ENCODE peak calls at places on chromosomes 11 and 22, in ten cellular contexts. X is cardiac muscle cell, P is GM23338, N is dorsolateral prefrontal cortex, R is brain microvascular endothelial cell, G is astrocyte of the cerebellum, F is breast epithelium, C is colonic mucosa, M is keratinocyte, H is foreskin fibroblast. Q is an unnamed sample.

GRCh38 chr11:120133216-120134105 is 4.5 kb downstream of the TRIM29 start:
- DNase-seq in X (peak; percentile 37), P (no peak), N (peak; percentile 5), R (no peak), G (no peak), F (peak; percentile 33), C (peak; percentile 15), M (no peak), H (no peak), Q (no peak)

GRCh38 chr22:50686794-50687193 is 14.2 kb downstream of the SHANK3 start:
- DNase-seq in X (no peak), P (no peak), N (no peak), R (no peak), G (no peak), F (no peak), C (no peak), M (no peak), H (no peak), Q (no peak)

GRCh38 chr11:9574806-9575530 is 1.5 kb downstream of the WEE1 start:
- DNase-seq in X (peak; percentile 90), P (peak; percentile 83), N (no peak), R (peak; percentile 83), G (peak; percentile 78), F (peak; percentile 66), C (peak; percentile 80), M (no peak), H (peak; percentile 92), Q (peak; percentile 75)

GRCh38 chr11:1308745-1309497 is 511 bp downstream of the TOLLIP start:
- DNase-seq in X (no peak), P (peak; percentile 27), N (no peak), R (no peak), G (no peak), F (no peak), C (no peak), M (no peak), H (peak; percentile 60), Q (no peak)

GRCh38 chr11:58688779-58689503 is 42.8 kb downstream of the GLYAT start:
- DNase-seq in X (no peak), P (no peak), N (no peak), R (no peak), G (no peak), F (no peak), C (no peak), M (peak; percentile 57), H (peak; percentile 6), Q (no peak)

GRCh38 chr22:37681001-37681424 is 5.1 kb upstream of the NOL12 start:
- DNase-seq in X (no peak), P (no peak), N (no peak), R (peak; percentile 37), G (no peak), F (no peak), C (no peak), M (no peak), H (peak; percentile 73), Q (no peak)

GRCh38 chr22:24442352-24442744 is 14.9 kb downstream of the ADORA2A start:
- DNase-seq in X (no peak), P (no peak), N (no peak), R (no peak), G (no peak), F (no peak), C (no peak), M (no peak), H (no peak), Q (no peak)

GRCh38 chr11:34002420-34002819 is 49.1 kb upstream of the CAPRIN1 start:
- DNase-seq in X (no peak), P (no peak), N (no peak), R (no peak), G (no peak), F (peak; percentile 54), C (peak; percentile 75), M (no peak), H (no peak), Q (peak; percentile 84)

GRCh38 chr11:61061081-61061826 is 41.0 kb upstream of the CD5 start:
- DNase-seq in X (no peak), P (no peak), N (no peak), R (peak; percentile 9), G (no peak), F (no peak), C (no peak), M (peak; percentile 93), H (peak; percentile 28), Q (no peak)

GRCh38 chr11:35274909-35275807 is 136.2 kb downstream of the CD44 start:
- DNase-seq in X (no peak), P (peak; percentile 20), N (peak; percentile 48), R (no peak), G (no peak), F (peak; percentile 81), C (peak; percentile 57), M (no peak), H (peak; percentile 65), Q (peak; percentile 88)

GRCh38 chr11:18322818-18323570 is 627 bp downstream of the GTF2H1 start:
- DNase-seq in X (no peak), P (peak; percentile 34), N (no peak), R (no peak), G (no peak), F (no peak), C (no peak), M (no peak), H (no peak), Q (no peak)

GRCh38 chr11:62402226-62402625 is 16.6 kb upstream of the SCGB1A1 start:
- DNase-seq in X (no peak), P (no peak), N (no peak), R (no peak), G (no peak), F (peak; percentile 60), C (peak; percentile 61), M (no peak), H (peak; percentile 35), Q (no peak)

GRCh38 chr11:96186806-96187205 is 156.2 kb downstream of the MAML2 start:
- DNase-seq in X (no peak), P (no peak), N (no peak), R (no peak), G (no peak), F (no peak), C (no peak), M (no peak), H (peak; percentile 29), Q (no peak)

DNA sequence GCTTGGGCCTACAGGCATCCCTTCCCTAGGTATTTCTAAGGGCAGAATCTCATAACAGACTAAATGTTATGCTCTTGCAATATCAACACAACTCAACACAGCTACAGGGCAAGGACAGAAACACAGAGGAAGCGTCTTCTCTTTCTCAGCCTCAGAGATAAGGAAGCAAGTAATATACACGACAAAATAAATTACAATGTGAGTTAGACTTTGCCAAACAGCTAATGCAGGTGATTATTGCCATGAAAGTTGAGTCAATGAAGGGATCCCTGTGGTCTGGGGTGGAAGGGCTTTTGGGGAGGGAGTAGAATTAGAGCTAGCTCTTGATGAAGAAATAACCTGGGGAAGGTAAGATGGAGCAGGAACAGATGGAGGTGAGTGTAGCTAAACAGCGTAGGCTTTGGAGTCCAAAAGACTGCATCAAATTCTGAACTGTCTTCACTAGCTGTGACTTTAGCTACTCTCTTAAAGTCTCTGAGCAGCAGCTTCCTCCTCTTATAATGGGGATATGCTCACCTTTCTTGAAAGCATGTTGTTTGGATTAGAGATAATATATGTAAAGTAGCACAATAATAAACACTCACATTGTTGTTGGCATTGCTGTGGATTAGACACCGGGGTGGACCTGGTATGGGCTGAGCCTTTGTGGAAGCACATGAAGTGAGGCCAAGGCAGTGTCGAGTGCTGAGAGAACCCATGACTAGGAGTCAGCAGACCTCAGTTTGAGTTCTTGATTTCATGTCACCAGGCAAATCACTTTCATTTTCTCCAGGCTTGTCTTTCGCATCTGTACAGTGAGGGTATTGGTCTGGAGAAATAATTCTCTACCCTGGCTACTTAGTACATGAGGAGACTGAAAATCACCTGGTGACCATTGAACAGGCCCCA is 41.0 kb upstream of the AQP11 start:
- DNase-seq in X (no peak), P (no peak), N (no peak), R (no peak), G (no peak), F (no peak), C (no peak), M (no peak), H (no peak), Q (no peak)
- TF ChIP-seq CTCF in X (no peak), P (no peak), N (no peak), R (no peak), G (no peak), F (no peak), C (no peak), M (no peak), H (no peak), Q (no peak)

GRCh38 chr11:15673408-15673811 is 558.7 kb downstream of the INSC start:
- DNase-seq in X (peak; percentile 47), P (no peak), N (no peak), R (no peak), G (no peak), F (no peak), C (peak; percentile 8), M (no peak), H (no peak), Q (no peak)
- TF ChIP-seq CTCF in X (no peak), P (no peak), N (no peak), R (no peak), G (no peak), F (no peak), C (no peak), M (no peak), H (no peak), Q (no peak)

DNA sequence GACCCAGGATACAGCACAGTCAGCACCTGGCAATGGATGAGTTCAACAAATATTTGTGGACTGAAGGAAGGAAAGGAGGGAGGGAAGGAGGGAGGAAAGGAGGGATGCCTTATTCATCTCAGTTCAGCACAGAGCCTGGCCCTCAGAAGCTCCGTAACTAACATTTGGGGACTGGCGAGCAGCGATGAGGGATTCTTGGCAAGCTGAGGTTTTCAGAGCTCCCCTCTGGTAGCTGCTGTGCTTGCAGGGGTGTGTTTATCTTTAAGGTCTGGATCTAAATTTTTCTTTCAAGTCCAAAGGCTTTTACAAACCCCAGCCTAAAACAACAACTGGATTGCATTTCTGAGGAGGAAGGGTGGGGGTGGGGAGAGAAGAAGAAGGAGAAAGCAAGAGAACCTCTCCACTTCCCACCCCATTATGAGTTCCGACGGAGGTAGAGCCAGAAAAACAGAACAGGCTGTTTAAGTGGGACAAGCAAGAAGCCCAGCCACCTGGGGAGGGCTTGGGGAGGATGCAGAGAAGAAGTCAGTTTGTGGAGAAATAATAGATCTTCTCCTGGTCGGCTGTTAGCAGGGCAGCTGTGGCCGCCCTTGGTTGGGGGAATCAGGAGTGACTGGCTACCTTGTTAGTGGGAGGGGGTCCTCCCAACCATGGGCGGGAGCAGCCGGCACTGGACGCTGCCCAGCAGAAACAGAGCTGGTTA is 77.8 kb downstream of the TSPAN18 start:
- DNase-seq in X (no peak), P (no peak), N (no peak), R (no peak), G (no peak), F (no peak), C (no peak), M (no peak), H (no peak), Q (no peak)
- TF ChIP-seq CTCF in X (no peak), P (no peak), N (no peak), R (no peak), G (no peak), F (no peak), C (no peak), M (no peak), H (no peak), Q (no peak)

DNA sequence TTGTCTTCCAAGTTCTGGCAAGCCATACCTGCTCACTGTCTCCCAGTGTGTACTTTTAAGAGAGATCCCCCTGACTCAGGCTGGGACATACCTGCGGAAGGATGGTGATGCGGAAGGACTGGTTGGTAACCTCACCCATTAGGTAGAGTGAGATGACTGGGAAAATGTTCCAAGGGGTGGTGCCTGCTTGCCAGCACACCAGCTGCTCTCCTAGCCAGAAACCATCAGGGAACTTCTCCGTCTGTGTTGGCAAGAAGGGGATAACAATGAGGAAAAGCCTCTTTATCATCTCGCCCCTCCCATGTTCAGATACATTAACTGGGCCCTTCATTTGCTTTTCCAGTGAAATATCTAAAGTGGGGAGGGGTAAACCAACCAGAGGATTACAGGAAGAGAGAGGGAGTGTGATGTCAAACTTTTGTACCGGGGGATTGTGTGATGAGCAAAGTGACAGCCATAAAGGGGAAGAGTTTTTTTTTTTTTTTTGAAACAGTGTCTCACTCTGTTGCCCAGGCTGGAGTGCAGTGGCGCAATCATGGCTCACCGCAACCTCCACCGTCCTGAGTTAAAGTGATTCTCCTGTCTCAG is at the start of gene BACE1-AS:
- DNase-seq in X (no peak), P (no peak), N (no peak), R (no peak), G (no peak), F (no peak), C (no peak), M (no peak), H (no peak), Q (no peak)
- TF ChIP-seq CTCF in X (no peak), P (no peak), N (no peak), R (no peak), G (no peak), F (no peak), C (no peak), M (no peak), H (no peak), Q (no peak)

Q was measured in prostate gland.